ENCODE peak calls at places on chromosome 16, in five cellular contexts. One of them, this sample, is unnamed.

GRCh38 chr16:57892447-57893096 is 78.4 kb downstream of the CNGB1 start:
- DNase-seq in CD8-positive, alpha-beta T cell: no peak
- DNase-seq in GM03348: no peak
- DNase-seq in NCI-H2081: no peak
- DNase-seq in A172: peak; percentile 45
- DNase-seq in this sample: no peak

GRCh38 chr16:75238132-75238852 is 13.1 kb downstream of the BCAR1 start:
- DNase-seq in CD8-positive, alpha-beta T cell: no peak
- DNase-seq in GM03348: peak; percentile 95
- DNase-seq in A172: peak; percentile 86
- DNase-seq in NCI-H2081: no peak
- DNase-seq in this sample: peak; percentile 64

GRCh38 chr16:53779186-53779585 is 75.2 kb downstream of the FTO start:
- DNase-seq in A172: no peak
- DNase-seq in GM03348: no peak
- DNase-seq in NCI-H2081: no peak
- DNase-seq in CD8-positive, alpha-beta T cell: no peak
- DNase-seq in this sample: no peak

GRCh38 chr16:72769876-72770275 is 278.1 kb downstream of the ZFHX3 start:
- DNase-seq in GM03348: no peak
- DNase-seq in NCI-H2081: no peak
- DNase-seq in A172: no peak
- DNase-seq in CD8-positive, alpha-beta T cell: no peak
- DNase-seq in this sample: no peak

GRCh38 chr16:55498101-55498500 is 10.8 kb upstream of the LPCAT2 start:
- DNase-seq in NCI-H2081: no peak
- DNase-seq in A172: no peak
- DNase-seq in CD8-positive, alpha-beta T cell: no peak
- DNase-seq in GM03348: no peak
- DNase-seq in this sample: no peak

GRCh38 chr16:77789646-77790370 is 1.4 kb downstream of the VAT1L start:
- DNase-seq in A172: no peak
- DNase-seq in GM03348: no peak
- DNase-seq in NCI-H2081: no peak
- DNase-seq in CD8-positive, alpha-beta T cell: no peak
- DNase-seq in this sample: no peak

GRCh38 chr16:15749985-15750384 is 99.9 kb downstream of the NDE1 start:
- DNase-seq in CD8-positive, alpha-beta T cell: no peak
- DNase-seq in NCI-H2081: no peak
- DNase-seq in A172: no peak
- DNase-seq in GM03348: no peak
- DNase-seq in this sample: no peak

GRCh38 chr16:75244225-75244792 is 7.1 kb downstream of the BCAR1 start:
- DNase-seq in NCI-H2081: no peak
- DNase-seq in CD8-positive, alpha-beta T cell: no peak
- DNase-seq in A172: peak; percentile 89
- DNase-seq in GM03348: peak; percentile 74
- DNase-seq in this sample: no peak

GRCh38 chr16:424623-425081 is 797 bp upstream of the RAB11FIP3 start:
- DNase-seq in GM03348: peak; percentile 33
- DNase-seq in NCI-H2081: no peak
- DNase-seq in A172: no peak
- DNase-seq in CD8-positive, alpha-beta T cell: no peak
- DNase-seq in this sample: no peak

GRCh38 chr16:68436581-68436980 is 11.7 kb downstream of the SMPD3 start:
- DNase-seq in A172: no peak
- DNase-seq in NCI-H2081: no peak
- DNase-seq in GM03348: no peak
- DNase-seq in CD8-positive, alpha-beta T cell: no peak
- DNase-seq in this sample: no peak

GRCh38 chr16:23969468-23970297 is 133.9 kb downstream of the PRKCB start:
- DNase-seq in CD8-positive, alpha-beta T cell: no peak
- DNase-seq in A172: no peak
- DNase-seq in GM03348: no peak
- DNase-seq in NCI-H2081: no peak
- DNase-seq in this sample: no peak